ENCODE peak calls at places on chromosomes 1 and 21, in six cellular contexts. V is PC-3, N is GM23338, A is IMR-90, I is neural progenitor cell, B is HCT116. K is an unnamed sample. For H3K4me1, the result is how much of the 10 kb centered on the place peaks cover.

GRCh38 chr1:186670965-186671486 is 9.2 kb downstream of the PTGS2 start:
- DNase-seq in A (no peak), N (no peak), V (no peak), I (no peak), B (no peak), K (no peak)

GRCh38 chr1:198444792-198445191 is 95.7 kb downstream of the ATP6V1G3 start:
- DNase-seq in N (no peak), V (peak), B (no peak), A (peak), I (no peak), K (no peak)

GRCh38 chr1:27430903-27431653 is 38.7 kb downstream of the GPR3 start:
- DNase-seq in A (peak), N (no peak), B (no peak), V (peak), I (no peak), K (no peak)

GRCh38 chr1:228165372-228166169 is at the start of gene IBA57:
- DNase-seq in N (peak), V (peak), I (peak), A (peak), B (peak), K (peak)

GRCh38 chr1:236354330-236355147 is 39.5 kb upstream of the EDARADD start:
- DNase-seq in N (no peak), I (no peak), A (no peak), B (no peak), V (no peak), K (peak)

GRCh38 chr1:243454328-243454997 is 198.6 kb downstream of the SDCCAG8 start:
- DNase-seq in A (no peak), B (no peak), N (no peak), I (no peak), V (no peak), K (no peak)

GRCh38 chr1:39250460-39251240 is 46.2 kb downstream of the MACF1 start:
- DNase-seq in A (peak), N (no peak), I (no peak), B (no peak), V (peak), K (no peak)

GRCh38 chr1:220696863-220697231 is 6.7 kb downstream of the C1orf115 start:
- DNase-seq in B (no peak), I (no peak), V (no peak), A (peak), N (no peak), K (no peak)

GRCh38 chr1:219265026-219265515 is 91.4 kb downstream of the LYPLAL1 start:
- DNase-seq in A (no peak), V (no peak), I (no peak), N (no peak), B (no peak), K (no peak)

GRCh38 chr1:171995573-171995972 is 154.3 kb downstream of the DNM3 start:
- DNase-seq in B (no peak), A (no peak), V (no peak), I (no peak), N (no peak), K (no peak)

GRCh38 chr1:34263411-34263810 is 86.7 kb downstream of the C1orf94 start:
- DNase-seq in A (no peak), I (no peak), B (no peak), V (no peak), N (no peak), K (no peak)

GRCh38 chr1:155177918-155178281 is 4.3 kb downstream of the TRIM46 start:
- DNase-seq in I (no peak), A (no peak), V (no peak), B (no peak), N (no peak), K (no peak)

GRCh38 chr1:206909167-206909882 is 12.1 kb downstream of the IL24 start:
- DNase-seq in V (peak), A (no peak), I (peak), N (peak), B (no peak), K (peak)

GRCh38 chr1:232319106-232319505 is 310.8 kb downstream of the SIPA1L2 start:
- DNase-seq in N (no peak), B (no peak), V (no peak), I (no peak), A (no peak), K (no peak)

GRCh38 chr1:209805341-209805781 is 581 bp downstream of the IRF6 start:
- DNase-seq in V (peak), A (no peak), B (no peak), I (peak), N (peak), K (no peak)

GRCh38 chr1:161787355-161787754 is 21.2 kb downstream of the ATF6 start:
- DNase-seq in A (no peak), I (no peak), V (no peak), N (no peak), B (no peak), K (no peak)

GRCh38 chr1:101820080-101820479 is 176.6 kb downstream of the OLFM3 start:
- DNase-seq in N (peak), A (peak), B (peak), V (peak), I (peak), K (no peak)

GRCh38 chr1:170001266-170001665 is 73.2 kb downstream of the KIFAP3 start:
- DNase-seq in N (no peak), A (no peak), I (no peak), V (peak), B (no peak), K (no peak)

GRCh38 chr1:169995993-169996392 is 78.5 kb downstream of the KIFAP3 start:
- DNase-seq in V (no peak), A (no peak), I (no peak), N (no peak), B (no peak), K (no peak)

GRCh38 chr1:169999357-169999756 is 75.1 kb downstream of the KIFAP3 start:
- DNase-seq in I (no peak), A (peak), N (no peak), B (peak), V (peak), K (no peak)
- H2AFZ ChIP-seq in I (no peak), A (no peak), N (no peak), B (no peak), V (peak), K (peak)

DNA sequence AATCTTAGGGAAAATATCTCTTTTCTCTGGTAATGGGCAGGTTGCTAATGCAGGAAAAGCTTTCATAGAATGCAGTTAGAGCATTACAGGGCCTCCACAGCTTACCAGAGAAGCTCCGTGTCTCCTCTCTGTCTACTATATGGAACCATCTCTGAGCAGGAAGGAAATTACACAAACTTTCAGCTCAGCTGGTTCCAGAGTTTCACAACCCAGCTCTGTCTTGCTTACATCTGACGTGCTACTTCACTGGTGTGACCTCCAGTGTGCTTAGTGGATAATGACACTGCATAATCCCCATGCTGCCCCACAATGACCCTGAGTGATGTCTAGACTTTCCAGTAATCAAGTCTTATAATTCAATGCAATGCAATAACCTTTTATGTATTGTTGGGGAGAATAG is 4.3 kb upstream of the FGGY start:
- DNase-seq in A (peak), V (no peak), I (no peak), N (no peak), B (no peak), K (no peak)
- H3K4me1 ChIP-seq in A (under half), V (under half), I (under half), N (under half), B (under half), K (under half)

GRCh38 chr1:157410457-157410856 is 141.9 kb downstream of the FCRL5 start:
- DNase-seq in B (no peak), V (no peak), I (no peak), A (no peak), N (no peak), K (no peak)
- H2AFZ ChIP-seq in B (no peak), V (no peak), I (no peak), A (no peak), N (peak), K (no peak)

GRCh38 chr21:42656872-42657271 is 3.5 kb downstream of the PDE9A start:
- DNase-seq in V (no peak), B (no peak), A (no peak), N (no peak), I (no peak), K (no peak)

GRCh38 chr21:42655797-42656770 is 2.7 kb downstream of the PDE9A start:
- DNase-seq in I (peak), V (peak), B (no peak), N (peak), A (no peak), K (peak)

GRCh38 chr21:42659416-42660117 is 6.1 kb downstream of the PDE9A start:
- DNase-seq in A (no peak), V (no peak), I (no peak), B (no peak), N (no peak), K (no peak)

GRCh38 chr21:42658320-42659105 is 5.1 kb downstream of the PDE9A start:
- DNase-seq in V (no peak), B (no peak), N (no peak), A (no peak), I (no peak), K (no peak)

DNA sequence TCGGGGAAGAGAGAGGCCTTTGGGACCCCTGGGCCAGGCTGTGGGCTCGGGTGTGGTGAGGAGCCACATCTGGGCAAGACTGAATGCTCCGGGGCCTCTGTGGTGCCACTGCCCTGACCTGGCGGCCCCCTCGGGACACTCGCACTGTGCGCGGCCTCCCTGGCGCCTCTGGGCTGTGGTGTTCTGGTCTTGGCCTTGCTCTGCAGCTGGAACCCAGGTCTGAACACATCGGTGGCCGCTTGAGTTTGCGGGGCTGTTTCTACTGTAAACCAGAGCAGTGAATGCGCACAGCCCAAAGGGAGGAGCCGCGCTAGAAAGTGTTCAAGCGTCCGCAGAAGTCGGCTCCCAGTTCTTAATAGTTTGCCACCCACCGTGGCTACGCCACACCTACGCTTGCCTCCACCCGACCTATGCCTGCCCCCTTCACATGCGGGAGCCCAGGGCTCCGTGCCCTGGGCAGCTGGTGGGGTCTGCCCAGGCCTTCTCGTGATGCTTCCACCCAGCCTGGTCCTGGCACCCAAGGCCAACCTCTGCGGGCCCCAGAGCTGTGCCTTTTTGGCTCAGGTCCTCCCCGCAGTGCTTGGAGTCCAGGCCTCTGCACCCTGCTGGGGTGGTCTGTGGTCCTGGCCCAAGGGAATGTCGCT is 4.4 kb downstream of the PDE9A start:
- DNase-seq in V (no peak), A (no peak), N (no peak), B (no peak), I (no peak), K (no peak)
- H3K4me1 ChIP-seq in V (under half), A (under half), N (under half), B (under half), I (under half), K (under half)